ENCODE peak calls at places on chromosomes 11 and 22, in five cellular contexts. X, D, L, J and F are unnamed samples.

GRCh38 chr11:45538939-45539338 is 126.5 kb downstream of the CHST1 start:
- DNase-seq in J (no peak), D (no peak), L (no peak), X (no peak), F (no peak)

GRCh38 chr11:7593476-7593875 is 79.7 kb downstream of the PPFIBP2 start:
- DNase-seq in J (no peak), X (no peak), L (no peak), D (no peak), F (no peak)

GRCh38 chr11:69013009-69013951 is at the start of gene MRGPRF:
- DNase-seq in X (peak), L (peak), J (peak), D (no peak), F (no peak)

GRCh38 chr22:47064016-47064415 is 301.6 kb downstream of the TBC1D22A start:
- DNase-seq in D (no peak), L (no peak), X (peak), J (no peak), F (no peak)

GRCh38 chr22:37454857-37455686 is 27.8 kb upstream of the ELFN2 start:
- DNase-seq in X (no peak), J (peak), L (peak), D (no peak), F (no peak)

GRCh38 chr22:49262167-49262566 is 565.5 kb downstream of the BRD1 start:
- DNase-seq in J (no peak), D (no peak), L (no peak), X (peak), F (no peak)

GRCh38 chr11:11407065-11407737 is 54.2 kb upstream of the CSNK2A3 start:
- DNase-seq in L (no peak), D (no peak), X (no peak), J (no peak), F (no peak)

GRCh38 chr22:39738746-39739145 is 154.8 kb downstream of the ENTHD1 start:
- DNase-seq in L (no peak), X (no peak), J (no peak), D (no peak), F (no peak)

GRCh38 chr11:102850973-102851745 is 7.8 kb upstream of the MMP3 start:
- DNase-seq in X (no peak), L (peak), J (peak), D (no peak), F (no peak)

GRCh38 chr11:124793466-124794278 is 6.5 kb downstream of the MSANTD2 start:
- DNase-seq in J (peak), D (no peak), L (peak), X (no peak), F (no peak)

GRCh38 chr11:20327377-20327776 is 36.1 kb upstream of the HTATIP2 start:
- DNase-seq in D (no peak), X (no peak), J (no peak), L (no peak), F (no peak)

GRCh38 chr22:21762712-21763581 is 27.4 kb upstream of the YPEL1 start:
- DNase-seq in D (peak), X (no peak), L (no peak), J (no peak), F (peak)